ENCODE peak calls at places on chromosomes 6 and 20, in nine cellular contexts. H is activated CD4-positive, CD25-positive, alpha-beta regulatory T cell; U is upper lobe of left lung; X is fibroblast of mammary gland; E is GM23248; C is NCI-H2171; J is mesenteric fat pad; K is A549; I is progenitor cell of endocrine pancreas. B is an unnamed sample.
A peak's percentile ranks its signal among the peaks of the same experiment; 100 is the strongest.

GRCh38 chr6:28474441-28475219 is 31.3 kb upstream of the ZSCAN23 start:
- DNase-seq in H (no peak), U (no peak), X (peak; percentile 93), E (peak; percentile 78), C (peak; percentile 17), J (no peak), K (peak; percentile 38), I (no peak), B (peak; percentile 78)

GRCh38 chr20:37379967-37380828 is 34.3 kb downstream of the SRC start:
- DNase-seq in H (no peak), U (no peak), X (peak; percentile 33), E (peak; percentile 45), C (peak; percentile 51), J (no peak), K (peak; percentile 44), I (no peak), B (no peak)

GRCh38 chr20:37939701-37940151 is 36.8 kb downstream of the VSTM2L start:
- DNase-seq in H (no peak), U (no peak), X (no peak), E (no peak), C (peak; percentile 60), J (peak; percentile 74), K (no peak), I (no peak), B (no peak)

GRCh38 chr20:25117961-25118360 is 36.0 kb upstream of the VSX1 start:
- DNase-seq in H (no peak), U (no peak), X (no peak), E (no peak), C (no peak), J (no peak), K (no peak), I (no peak), B (no peak)

GRCh38 chr6:15915508-15916178 is 213.2 kb upstream of the MYLIP start:
- DNase-seq in H (no peak), U (no peak), X (no peak), E (no peak), C (no peak), J (no peak), K (no peak), I (no peak), B (no peak)

GRCh38 chr20:56430471-56430870 is 18.4 kb downstream of the CASS4 start:
- DNase-seq in H (no peak), U (no peak), X (no peak), E (peak; percentile 41), C (no peak), J (no peak), K (no peak), I (no peak), B (no peak)

GRCh38 chr6:30349411-30350177 is 4.6 kb downstream of the RPP21 start:
- DNase-seq in H (no peak), U (no peak), X (no peak), E (no peak), C (no peak), J (no peak), K (no peak), I (no peak), B (no peak)

GRCh38 chr6:107079429-107079828 is 35.9 kb downstream of the BEND3 start:
- DNase-seq in H (no peak), U (no peak), X (no peak), E (no peak), C (no peak), J (peak; percentile 67), K (no peak), I (no peak), B (no peak)

GRCh38 chr20:4684837-4685413 is 36.8 kb upstream of the PRND start:
- DNase-seq in H (no peak), U (no peak), X (peak; percentile 82), E (peak; percentile 80), C (no peak), J (no peak), K (no peak), I (no peak), B (peak; percentile 88)